ENCODE peak calls at places on chromosomes 2 and 18, in eight cellular contexts. One of them, this sample, is unnamed.

GRCh38 chr2:7905756-7906155 is 776.1 kb upstream of the ID2 start:
- DNase-seq in neural progenitor cell: no peak
- DNase-seq in Panc1: no peak
- DNase-seq in choroid plexus epithelial cell: no peak
- DNase-seq in OCI-LY7: peak
- DNase-seq in bronchial epithelial cell: no peak
- DNase-seq in left lung: no peak
- DNase-seq in psoas muscle: no peak
- DNase-seq in this sample: no peak

GRCh38 chr18:24567199-24567598 is 106.8 kb downstream of the HRH4 start:
- DNase-seq in neural progenitor cell: no peak
- DNase-seq in Panc1: no peak
- DNase-seq in choroid plexus epithelial cell: no peak
- DNase-seq in OCI-LY7: no peak
- DNase-seq in bronchial epithelial cell: peak
- DNase-seq in left lung: no peak
- DNase-seq in psoas muscle: no peak
- DNase-seq in this sample: no peak

GRCh38 chr2:232857158-232857563 is 12.9 kb upstream of the SNORC start:
- DNase-seq in neural progenitor cell: no peak
- DNase-seq in Panc1: no peak
- DNase-seq in choroid plexus epithelial cell: peak
- DNase-seq in OCI-LY7: no peak
- DNase-seq in bronchial epithelial cell: no peak
- DNase-seq in left lung: no peak
- DNase-seq in psoas muscle: no peak
- DNase-seq in this sample: no peak

GRCh38 chr2:234829074-234829455 is 122.8 kb upstream of the SH3BP4 start:
- DNase-seq in neural progenitor cell: no peak
- DNase-seq in Panc1: no peak
- DNase-seq in choroid plexus epithelial cell: no peak
- DNase-seq in OCI-LY7: no peak
- DNase-seq in bronchial epithelial cell: peak
- DNase-seq in left lung: no peak
- DNase-seq in psoas muscle: no peak
- DNase-seq in this sample: no peak

GRCh38 chr2:17793803-17794349 is 22.4 kb upstream of the MSGN1 start:
- DNase-seq in neural progenitor cell: no peak
- DNase-seq in Panc1: no peak
- DNase-seq in choroid plexus epithelial cell: peak
- DNase-seq in OCI-LY7: no peak
- DNase-seq in bronchial epithelial cell: no peak
- DNase-seq in left lung: no peak
- DNase-seq in psoas muscle: no peak
- DNase-seq in this sample: no peak

GRCh38 chr2:240183370-240184197 is 43.1 kb upstream of the OTOS start:
- DNase-seq in neural progenitor cell: no peak
- DNase-seq in Panc1: no peak
- DNase-seq in choroid plexus epithelial cell: no peak
- DNase-seq in OCI-LY7: no peak
- DNase-seq in bronchial epithelial cell: no peak
- DNase-seq in left lung: no peak
- DNase-seq in psoas muscle: no peak
- DNase-seq in this sample: no peak

GRCh38 chr2:168183308-168183997 is 63.9 kb downstream of the STK39 start:
- DNase-seq in neural progenitor cell: no peak
- DNase-seq in Panc1: no peak
- DNase-seq in choroid plexus epithelial cell: no peak
- DNase-seq in OCI-LY7: no peak
- DNase-seq in bronchial epithelial cell: no peak
- DNase-seq in left lung: no peak
- DNase-seq in psoas muscle: no peak
- DNase-seq in this sample: no peak

GRCh38 chr2:207066784-207067460 is 98.8 kb downstream of the KLF7 start:
- DNase-seq in neural progenitor cell: no peak
- DNase-seq in Panc1: no peak
- DNase-seq in choroid plexus epithelial cell: no peak
- DNase-seq in OCI-LY7: no peak
- DNase-seq in bronchial epithelial cell: no peak
- DNase-seq in left lung: no peak
- DNase-seq in psoas muscle: no peak
- DNase-seq in this sample: no peak

GRCh38 chr2:168545439-168546082 is 89.5 kb downstream of the CERS6 start:
- DNase-seq in neural progenitor cell: peak
- DNase-seq in Panc1: peak
- DNase-seq in choroid plexus epithelial cell: peak
- DNase-seq in OCI-LY7: no peak
- DNase-seq in bronchial epithelial cell: peak
- DNase-seq in left lung: no peak
- DNase-seq in psoas muscle: no peak
- DNase-seq in this sample: no peak

GRCh38 chr2:216714412-216714775 is 19.0 kb upstream of the IGFBP5 start:
- DNase-seq in neural progenitor cell: no peak
- DNase-seq in Panc1: no peak
- DNase-seq in choroid plexus epithelial cell: peak
- DNase-seq in OCI-LY7: no peak
- DNase-seq in bronchial epithelial cell: peak
- DNase-seq in left lung: no peak
- DNase-seq in psoas muscle: no peak
- DNase-seq in this sample: no peak

GRCh38 chr2:26002617-26003310 is 20.5 kb upstream of the KIF3C start:
- DNase-seq in neural progenitor cell: no peak
- DNase-seq in Panc1: no peak
- DNase-seq in choroid plexus epithelial cell: no peak
- DNase-seq in OCI-LY7: no peak
- DNase-seq in bronchial epithelial cell: peak
- DNase-seq in left lung: no peak
- DNase-seq in psoas muscle: no peak
- DNase-seq in this sample: no peak

GRCh38 chr2:76274154-76274553 is 563.4 kb upstream of the GCFC2 start:
- DNase-seq in neural progenitor cell: no peak
- DNase-seq in Panc1: no peak
- DNase-seq in choroid plexus epithelial cell: no peak
- DNase-seq in OCI-LY7: no peak
- DNase-seq in bronchial epithelial cell: peak
- DNase-seq in left lung: no peak
- DNase-seq in psoas muscle: no peak
- DNase-seq in this sample: no peak

GRCh38 chr2:120783371-120783791 is 47.7 kb downstream of the GLI2 start:
- DNase-seq in neural progenitor cell: peak
- DNase-seq in Panc1: no peak
- DNase-seq in choroid plexus epithelial cell: no peak
- DNase-seq in OCI-LY7: no peak
- DNase-seq in bronchial epithelial cell: no peak
- DNase-seq in left lung: no peak
- DNase-seq in psoas muscle: no peak
- DNase-seq in this sample: no peak

GRCh38 chr2:8448822-8449577 is 232.9 kb upstream of the ID2 start:
- DNase-seq in neural progenitor cell: no peak
- DNase-seq in Panc1: no peak
- DNase-seq in choroid plexus epithelial cell: no peak
- DNase-seq in OCI-LY7: no peak
- DNase-seq in bronchial epithelial cell: no peak
- DNase-seq in left lung: no peak
- DNase-seq in psoas muscle: no peak
- DNase-seq in this sample: no peak

GRCh38 chr2:239279508-239280295 is 121.1 kb downstream of the HDAC4 start:
- DNase-seq in neural progenitor cell: no peak
- DNase-seq in Panc1: no peak
- DNase-seq in choroid plexus epithelial cell: no peak
- DNase-seq in OCI-LY7: no peak
- DNase-seq in bronchial epithelial cell: no peak
- DNase-seq in left lung: no peak
- DNase-seq in psoas muscle: no peak
- DNase-seq in this sample: no peak

GRCh38 chr2:48483916-48484315 is 46.0 kb upstream of the STON1 start:
- DNase-seq in neural progenitor cell: no peak
- DNase-seq in Panc1: no peak
- DNase-seq in choroid plexus epithelial cell: peak
- DNase-seq in OCI-LY7: no peak
- DNase-seq in bronchial epithelial cell: no peak
- DNase-seq in left lung: no peak
- DNase-seq in psoas muscle: no peak
- DNase-seq in this sample: no peak

GRCh38 chr18:3982541-3982940 is 472.6 kb downstream of the DLGAP1 start:
- DNase-seq in neural progenitor cell: no peak
- DNase-seq in Panc1: no peak
- DNase-seq in choroid plexus epithelial cell: no peak
- DNase-seq in OCI-LY7: no peak
- DNase-seq in bronchial epithelial cell: peak
- DNase-seq in left lung: no peak
- DNase-seq in psoas muscle: no peak
- DNase-seq in this sample: no peak

GRCh38 chr2:228700638-228701037 is 519.2 kb upstream of the SPHKAP start:
- DNase-seq in neural progenitor cell: no peak
- DNase-seq in Panc1: no peak
- DNase-seq in choroid plexus epithelial cell: peak
- DNase-seq in OCI-LY7: no peak
- DNase-seq in bronchial epithelial cell: peak
- DNase-seq in left lung: no peak
- DNase-seq in psoas muscle: no peak
- DNase-seq in this sample: no peak

GRCh38 chr18:79395308-79395640 is 456 bp upstream of the NFATC1 start:
- DNase-seq in neural progenitor cell: peak
- DNase-seq in Panc1: no peak
- DNase-seq in choroid plexus epithelial cell: no peak
- DNase-seq in OCI-LY7: no peak
- DNase-seq in bronchial epithelial cell: no peak
- DNase-seq in left lung: peak
- DNase-seq in psoas muscle: no peak
- DNase-seq in this sample: no peak

GRCh38 chr18:10201226-10201625 is 253.2 kb upstream of the APCDD1 start:
- DNase-seq in neural progenitor cell: no peak
- DNase-seq in Panc1: no peak
- DNase-seq in choroid plexus epithelial cell: no peak
- DNase-seq in OCI-LY7: no peak
- DNase-seq in bronchial epithelial cell: no peak
- DNase-seq in left lung: no peak
- DNase-seq in psoas muscle: no peak
- DNase-seq in this sample: no peak
- TF ChIP-seq CTCF in neural progenitor cell: no peak
- TF ChIP-seq CTCF in Panc1: no peak
- TF ChIP-seq CTCF in choroid plexus epithelial cell: no peak
- TF ChIP-seq CTCF in OCI-LY7: no peak
- TF ChIP-seq CTCF in bronchial epithelial cell: no peak
- TF ChIP-seq CTCF in left lung: no peak
- TF ChIP-seq CTCF in psoas muscle: no peak
- TF ChIP-seq CTCF in this sample: no peak

DNA sequence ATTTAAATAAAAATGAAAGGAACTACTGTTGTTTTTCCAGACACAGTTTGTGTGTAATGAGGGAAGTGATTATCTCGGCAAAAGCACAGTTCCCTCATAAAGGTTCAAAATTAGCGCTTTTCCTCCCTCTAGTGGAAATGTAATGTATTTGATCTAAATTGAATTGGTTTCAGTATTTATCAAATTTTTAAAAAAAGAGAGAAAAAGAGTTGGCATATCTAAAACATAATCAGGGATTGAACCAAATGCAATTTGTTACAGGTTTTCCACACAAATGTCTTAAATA is 37.5 kb downstream of the CMPK2 start:
- DNase-seq in neural progenitor cell: peak
- DNase-seq in Panc1: no peak
- DNase-seq in choroid plexus epithelial cell: peak
- DNase-seq in OCI-LY7: peak
- DNase-seq in bronchial epithelial cell: peak
- DNase-seq in left lung: no peak
- DNase-seq in psoas muscle: no peak
- DNase-seq in this sample: no peak
- TF ChIP-seq CTCF in neural progenitor cell: peak
- TF ChIP-seq CTCF in Panc1: peak
- TF ChIP-seq CTCF in choroid plexus epithelial cell: peak
- TF ChIP-seq CTCF in OCI-LY7: peak
- TF ChIP-seq CTCF in bronchial epithelial cell: no peak
- TF ChIP-seq CTCF in left lung: peak
- TF ChIP-seq CTCF in psoas muscle: peak
- TF ChIP-seq CTCF in this sample: peak

DNA sequence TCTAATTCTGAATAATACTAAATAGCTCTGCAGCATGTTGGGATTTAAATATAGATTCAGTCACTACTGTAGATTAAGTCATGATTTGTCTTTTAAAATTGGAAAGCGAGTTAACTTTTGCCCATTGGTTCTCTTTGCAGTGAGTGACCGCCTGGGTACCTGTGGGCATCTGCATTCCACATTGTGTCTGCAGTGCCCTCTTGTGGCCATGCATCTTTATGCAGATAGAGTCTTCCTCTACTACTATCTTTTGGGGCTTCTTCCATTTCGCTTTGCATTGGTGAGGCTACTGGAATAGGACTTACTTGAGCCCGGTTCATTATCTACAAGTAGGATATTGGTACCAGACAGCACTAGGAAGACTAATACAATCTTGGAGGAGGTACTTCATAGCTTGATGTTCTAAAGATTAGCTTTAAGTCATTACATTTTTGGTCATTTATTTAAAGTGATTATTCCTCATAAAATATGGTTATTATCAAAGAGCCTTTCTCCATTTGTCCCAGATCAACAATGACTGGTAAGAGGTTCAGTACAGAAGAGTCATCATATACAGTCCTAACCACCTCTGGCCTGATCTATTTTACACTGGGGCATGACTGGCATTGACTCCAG is 203.0 kb downstream of the SOCS6 start:
- DNase-seq in neural progenitor cell: peak
- DNase-seq in Panc1: peak
- DNase-seq in choroid plexus epithelial cell: peak
- DNase-seq in OCI-LY7: peak
- DNase-seq in bronchial epithelial cell: peak
- DNase-seq in left lung: no peak
- DNase-seq in psoas muscle: no peak
- DNase-seq in this sample: peak
- TF ChIP-seq CTCF in neural progenitor cell: peak
- TF ChIP-seq CTCF in Panc1: peak
- TF ChIP-seq CTCF in choroid plexus epithelial cell: peak
- TF ChIP-seq CTCF in OCI-LY7: peak
- TF ChIP-seq CTCF in bronchial epithelial cell: peak
- TF ChIP-seq CTCF in left lung: peak
- TF ChIP-seq CTCF in psoas muscle: peak
- TF ChIP-seq CTCF in this sample: peak

GRCh38 chr18:49112031-49112430 is 161.3 kb upstream of the SMAD7 start:
- DNase-seq in neural progenitor cell: no peak
- DNase-seq in Panc1: no peak
- DNase-seq in choroid plexus epithelial cell: peak
- DNase-seq in OCI-LY7: no peak
- DNase-seq in bronchial epithelial cell: no peak
- DNase-seq in left lung: no peak
- DNase-seq in psoas muscle: no peak
- DNase-seq in this sample: no peak

GRCh38 chr18:49114556-49114955 is 163.8 kb upstream of the SMAD7 start:
- DNase-seq in neural progenitor cell: no peak
- DNase-seq in Panc1: no peak
- DNase-seq in choroid plexus epithelial cell: no peak
- DNase-seq in OCI-LY7: no peak
- DNase-seq in bronchial epithelial cell: no peak
- DNase-seq in left lung: no peak
- DNase-seq in psoas muscle: no peak
- DNase-seq in this sample: no peak

GRCh38 chr18:49112664-49113063 is 161.9 kb upstream of the SMAD7 start:
- DNase-seq in neural progenitor cell: no peak
- DNase-seq in Panc1: no peak
- DNase-seq in choroid plexus epithelial cell: no peak
- DNase-seq in OCI-LY7: no peak
- DNase-seq in bronchial epithelial cell: no peak
- DNase-seq in left lung: no peak
- DNase-seq in psoas muscle: no peak
- DNase-seq in this sample: no peak

GRCh38 chr18:49111191-49111988 is 160.6 kb upstream of the SMAD7 start:
- DNase-seq in neural progenitor cell: no peak
- DNase-seq in Panc1: no peak
- DNase-seq in choroid plexus epithelial cell: peak
- DNase-seq in OCI-LY7: no peak
- DNase-seq in bronchial epithelial cell: no peak
- DNase-seq in left lung: no peak
- DNase-seq in psoas muscle: no peak
- DNase-seq in this sample: no peak

GRCh38 chr18:49109565-49110251 is 158.9 kb upstream of the SMAD7 start:
- DNase-seq in neural progenitor cell: no peak
- DNase-seq in Panc1: no peak
- DNase-seq in choroid plexus epithelial cell: no peak
- DNase-seq in OCI-LY7: no peak
- DNase-seq in bronchial epithelial cell: no peak
- DNase-seq in left lung: no peak
- DNase-seq in psoas muscle: no peak
- DNase-seq in this sample: no peak
- TF ChIP-seq CTCF in neural progenitor cell: no peak
- TF ChIP-seq CTCF in Panc1: no peak
- TF ChIP-seq CTCF in choroid plexus epithelial cell: no peak
- TF ChIP-seq CTCF in OCI-LY7: no peak
- TF ChIP-seq CTCF in bronchial epithelial cell: no peak
- TF ChIP-seq CTCF in left lung: no peak
- TF ChIP-seq CTCF in psoas muscle: no peak
- TF ChIP-seq CTCF in this sample: no peak